ENCODE peak calls at places on chromosomes 6 and 20, in ten cellular contexts. One of them, this sample, is unnamed.

GRCh38 chr6:18327621-18328548 is 59.3 kb upstream of the RNF144B start:
- DNase-seq in GM12878: no peak
- DNase-seq in ovary: no peak
- DNase-seq in esophagus muscularis mucosa: no peak
- DNase-seq in sigmoid colon: peak; percentile 80
- DNase-seq in tibial nerve: no peak
- DNase-seq in HepG2: no peak
- DNase-seq in suprapubic skin: no peak
- DNase-seq in A549: no peak
- DNase-seq in transverse colon: peak; percentile 40
- DNase-seq in this sample: no peak

GRCh38 chr20:9926476-9926875 is 87.6 kb upstream of the PAK5 start:
- DNase-seq in sigmoid colon: no peak
- DNase-seq in A549: no peak
- DNase-seq in transverse colon: no peak
- DNase-seq in tibial nerve: no peak
- DNase-seq in HepG2: no peak
- DNase-seq in esophagus muscularis mucosa: no peak
- DNase-seq in suprapubic skin: no peak
- DNase-seq in GM12878: no peak
- DNase-seq in ovary: no peak
- DNase-seq in this sample: no peak

GRCh38 chr20:24296477-24297380 is 172.7 kb upstream of the SYNDIG1 start:
- DNase-seq in transverse colon: no peak
- DNase-seq in A549: no peak
- DNase-seq in HepG2: no peak
- DNase-seq in GM12878: no peak
- DNase-seq in sigmoid colon: no peak
- DNase-seq in ovary: no peak
- DNase-seq in tibial nerve: no peak
- DNase-seq in suprapubic skin: no peak
- DNase-seq in esophagus muscularis mucosa: peak; percentile 79
- DNase-seq in this sample: no peak

GRCh38 chr6:74940211-74940610 is 265.6 kb downstream of the COL12A1 start:
- DNase-seq in HepG2: no peak
- DNase-seq in transverse colon: no peak
- DNase-seq in esophagus muscularis mucosa: no peak
- DNase-seq in GM12878: no peak
- DNase-seq in A549: no peak
- DNase-seq in ovary: no peak
- DNase-seq in sigmoid colon: no peak
- DNase-seq in tibial nerve: no peak
- DNase-seq in suprapubic skin: no peak
- DNase-seq in this sample: no peak

GRCh38 chr6:14865609-14866100 is 380.2 kb upstream of the JARID2 start:
- DNase-seq in ovary: no peak
- DNase-seq in tibial nerve: no peak
- DNase-seq in transverse colon: no peak
- DNase-seq in GM12878: no peak
- DNase-seq in sigmoid colon: no peak
- DNase-seq in esophagus muscularis mucosa: no peak
- DNase-seq in HepG2: no peak
- DNase-seq in A549: no peak
- DNase-seq in suprapubic skin: no peak
- DNase-seq in this sample: no peak

GRCh38 chr6:56495654-56496053 is 147.0 kb downstream of the DST start:
- DNase-seq in ovary: no peak
- DNase-seq in GM12878: no peak
- DNase-seq in tibial nerve: no peak
- DNase-seq in A549: no peak
- DNase-seq in suprapubic skin: no peak
- DNase-seq in sigmoid colon: no peak
- DNase-seq in esophagus muscularis mucosa: no peak
- DNase-seq in transverse colon: no peak
- DNase-seq in HepG2: no peak
- DNase-seq in this sample: no peak

GRCh38 chr20:36833275-36834020 is 42.5 kb upstream of the TLDC2 start:
- DNase-seq in esophagus muscularis mucosa: no peak
- DNase-seq in A549: no peak
- DNase-seq in GM12878: no peak
- DNase-seq in suprapubic skin: no peak
- DNase-seq in sigmoid colon: peak; percentile 87
- DNase-seq in ovary: peak; percentile 72
- DNase-seq in HepG2: no peak
- DNase-seq in tibial nerve: no peak
- DNase-seq in transverse colon: peak; percentile 39
- DNase-seq in this sample: no peak

GRCh38 chr6:55886185-55886836 is 10.9 kb upstream of the BMP5 start:
- DNase-seq in esophagus muscularis mucosa: no peak
- DNase-seq in tibial nerve: no peak
- DNase-seq in suprapubic skin: no peak
- DNase-seq in GM12878: no peak
- DNase-seq in sigmoid colon: no peak
- DNase-seq in HepG2: peak; percentile 64
- DNase-seq in transverse colon: no peak
- DNase-seq in ovary: no peak
- DNase-seq in A549: no peak
- DNase-seq in this sample: no peak

GRCh38 chr6:551405-551804 is 105.5 kb downstream of the HUS1B start:
- DNase-seq in esophagus muscularis mucosa: no peak
- DNase-seq in GM12878: no peak
- DNase-seq in HepG2: peak; percentile 12
- DNase-seq in tibial nerve: no peak
- DNase-seq in sigmoid colon: no peak
- DNase-seq in A549: peak; percentile 21
- DNase-seq in suprapubic skin: no peak
- DNase-seq in transverse colon: no peak
- DNase-seq in ovary: no peak
- DNase-seq in this sample: no peak

GRCh38 chr6:121592955-121593665 is 157.7 kb downstream of the GJA1 start:
- DNase-seq in tibial nerve: no peak
- DNase-seq in transverse colon: no peak
- DNase-seq in HepG2: no peak
- DNase-seq in A549: no peak
- DNase-seq in suprapubic skin: no peak
- DNase-seq in esophagus muscularis mucosa: no peak
- DNase-seq in GM12878: no peak
- DNase-seq in sigmoid colon: no peak
- DNase-seq in ovary: peak; percentile 27
- DNase-seq in this sample: no peak

GRCh38 chr6:134093007-134093573 is 40.7 kb upstream of the SLC2A12 start:
- DNase-seq in transverse colon: no peak
- DNase-seq in esophagus muscularis mucosa: peak; percentile 53
- DNase-seq in suprapubic skin: no peak
- DNase-seq in ovary: no peak
- DNase-seq in A549: no peak
- DNase-seq in GM12878: peak; percentile 7
- DNase-seq in HepG2: no peak
- DNase-seq in tibial nerve: no peak
- DNase-seq in sigmoid colon: no peak
- DNase-seq in this sample: no peak

GRCh38 chr6:50030777-50031562 is 9.2 kb upstream of the DEFB110 start:
- DNase-seq in esophagus muscularis mucosa: no peak
- DNase-seq in HepG2: peak; percentile 47
- DNase-seq in transverse colon: no peak
- DNase-seq in suprapubic skin: no peak
- DNase-seq in sigmoid colon: no peak
- DNase-seq in A549: peak; percentile 27
- DNase-seq in tibial nerve: no peak
- DNase-seq in GM12878: no peak
- DNase-seq in ovary: no peak
- DNase-seq in this sample: no peak

GRCh38 chr6:116033687-116034303 is 26.9 kb downstream of the FRK start:
- DNase-seq in A549: no peak
- DNase-seq in transverse colon: no peak
- DNase-seq in HepG2: no peak
- DNase-seq in esophagus muscularis mucosa: no peak
- DNase-seq in sigmoid colon: no peak
- DNase-seq in tibial nerve: no peak
- DNase-seq in ovary: no peak
- DNase-seq in GM12878: no peak
- DNase-seq in suprapubic skin: no peak
- DNase-seq in this sample: no peak
- H3K4me3 ChIP-seq in A549: peak overlapping the region; percentile 11
- H3K4me3 ChIP-seq in transverse colon: no peak overlapping the region
- H3K4me3 ChIP-seq in HepG2: no peak overlapping the region
- H3K4me3 ChIP-seq in esophagus muscularis mucosa: no peak overlapping the region
- H3K4me3 ChIP-seq in sigmoid colon: no peak overlapping the region
- H3K4me3 ChIP-seq in tibial nerve: no peak overlapping the region
- H3K4me3 ChIP-seq in ovary: no peak overlapping the region
- H3K4me3 ChIP-seq in GM12878: no peak overlapping the region
- H3K4me3 ChIP-seq in suprapubic skin: no peak overlapping the region
- H3K4me3 ChIP-seq in this sample: no peak overlapping the region

GRCh38 chr20:11497543-11497942 is 420.1 kb upstream of the BTBD3 start:
- DNase-seq in GM12878: no peak
- DNase-seq in tibial nerve: no peak
- DNase-seq in HepG2: no peak
- DNase-seq in transverse colon: no peak
- DNase-seq in ovary: no peak
- DNase-seq in esophagus muscularis mucosa: no peak
- DNase-seq in suprapubic skin: no peak
- DNase-seq in A549: no peak
- DNase-seq in sigmoid colon: no peak
- DNase-seq in this sample: no peak

GRCh38 chr20:11502668-11503067 is 415.0 kb upstream of the BTBD3 start:
- DNase-seq in suprapubic skin: no peak
- DNase-seq in GM12878: no peak
- DNase-seq in HepG2: no peak
- DNase-seq in A549: no peak
- DNase-seq in transverse colon: no peak
- DNase-seq in sigmoid colon: no peak
- DNase-seq in ovary: no peak
- DNase-seq in tibial nerve: no peak
- DNase-seq in esophagus muscularis mucosa: no peak
- DNase-seq in this sample: no peak

GRCh38 chr20:11499235-11499634 is 418.5 kb upstream of the BTBD3 start:
- DNase-seq in sigmoid colon: no peak
- DNase-seq in suprapubic skin: no peak
- DNase-seq in ovary: no peak
- DNase-seq in tibial nerve: no peak
- DNase-seq in A549: no peak
- DNase-seq in GM12878: no peak
- DNase-seq in esophagus muscularis mucosa: no peak
- DNase-seq in HepG2: no peak
- DNase-seq in transverse colon: no peak
- DNase-seq in this sample: no peak

GRCh38 chr20:11496382-11496781 is 421.3 kb upstream of the BTBD3 start:
- DNase-seq in GM12878: no peak
- DNase-seq in suprapubic skin: no peak
- DNase-seq in transverse colon: no peak
- DNase-seq in sigmoid colon: no peak
- DNase-seq in tibial nerve: no peak
- DNase-seq in HepG2: no peak
- DNase-seq in esophagus muscularis mucosa: no peak
- DNase-seq in A549: peak; percentile 48
- DNase-seq in ovary: no peak
- DNase-seq in this sample: no peak

GRCh38 chr20:11502051-11502450 is 415.6 kb upstream of the BTBD3 start:
- DNase-seq in GM12878: no peak
- DNase-seq in A549: no peak
- DNase-seq in HepG2: no peak
- DNase-seq in sigmoid colon: no peak
- DNase-seq in ovary: no peak
- DNase-seq in suprapubic skin: no peak
- DNase-seq in transverse colon: no peak
- DNase-seq in tibial nerve: no peak
- DNase-seq in esophagus muscularis mucosa: no peak
- DNase-seq in this sample: no peak
- TF ChIP-seq EP300 in GM12878: no peak
- TF ChIP-seq EP300 in A549: no peak
- TF ChIP-seq EP300 in HepG2: no peak
- TF ChIP-seq EP300 in sigmoid colon: no peak
- TF ChIP-seq EP300 in ovary: no peak
- TF ChIP-seq EP300 in suprapubic skin: no peak
- TF ChIP-seq EP300 in transverse colon: no peak
- TF ChIP-seq EP300 in tibial nerve: no peak
- TF ChIP-seq EP300 in esophagus muscularis mucosa: no peak
- TF ChIP-seq EP300 in this sample: no peak

GRCh38 chr6:146914563-146915483 is 289.4 kb upstream of the STXBP5 start:
- DNase-seq in suprapubic skin: no peak
- DNase-seq in ovary: peak; percentile 32
- DNase-seq in transverse colon: no peak
- DNase-seq in HepG2: no peak
- DNase-seq in sigmoid colon: peak; percentile 68
- DNase-seq in A549: peak; percentile 82
- DNase-seq in esophagus muscularis mucosa: no peak
- DNase-seq in tibial nerve: peak; percentile 31
- DNase-seq in GM12878: no peak
- DNase-seq in this sample: no peak
- H3K4me3 ChIP-seq in suprapubic skin: peak overlapping the region; percentile 36
- H3K4me3 ChIP-seq in ovary: peak overlapping the region; percentile 8
- H3K4me3 ChIP-seq in transverse colon: peak overlapping the region; percentile 26
- H3K4me3 ChIP-seq in HepG2: no peak overlapping the region
- H3K4me3 ChIP-seq in sigmoid colon: peak overlapping the region; percentile 33
- H3K4me3 ChIP-seq in A549: peak overlapping the region; percentile 36
- H3K4me3 ChIP-seq in esophagus muscularis mucosa: peak overlapping the region; percentile 22
- H3K4me3 ChIP-seq in tibial nerve: peak overlapping the region; percentile 17
- H3K4me3 ChIP-seq in GM12878: no peak overlapping the region
- H3K4me3 ChIP-seq in this sample: peak overlapping the region; percentile 28

GRCh38 chr6:164085552-164086325 is 671.2 kb downstream of the QKI start:
- DNase-seq in transverse colon: no peak
- DNase-seq in suprapubic skin: no peak
- DNase-seq in tibial nerve: peak; percentile 76
- DNase-seq in esophagus muscularis mucosa: no peak
- DNase-seq in HepG2: no peak
- DNase-seq in ovary: no peak
- DNase-seq in A549: no peak
- DNase-seq in GM12878: no peak
- DNase-seq in sigmoid colon: peak; percentile 84
- DNase-seq in this sample: no peak
- TF ChIP-seq EP300 in transverse colon: no peak
- TF ChIP-seq EP300 in suprapubic skin: no peak
- TF ChIP-seq EP300 in tibial nerve: no peak
- TF ChIP-seq EP300 in esophagus muscularis mucosa: no peak
- TF ChIP-seq EP300 in HepG2: no peak
- TF ChIP-seq EP300 in ovary: no peak
- TF ChIP-seq EP300 in A549: no peak
- TF ChIP-seq EP300 in GM12878: no peak
- TF ChIP-seq EP300 in sigmoid colon: no peak
- TF ChIP-seq EP300 in this sample: no peak

This sample was measured in upper lobe of left lung.